ENCODE peak calls at places on chromosomes 16 and 17, in six cellular contexts. S, G, P, O, A and J are unnamed samples.

GRCh38 chr16:30903596-30903995 is 7.2 kb downstream of the CTF1 start:
- DNase-seq in A (peak), G (no peak), S (no peak), O (no peak), P (no peak), J (no peak)

GRCh38 chr16:66902648-66903543 is 15.8 kb downstream of the CDH16 start:
- DNase-seq in A (no peak), O (no peak), P (no peak), S (no peak), G (no peak), J (no peak)

GRCh38 chr16:920722-921121 is 50.1 kb downstream of the LMF1 start:
- DNase-seq in G (no peak), O (no peak), A (no peak), P (no peak), S (no peak), J (no peak)

GRCh38 chr17:45428954-45429337 is 3.7 kb downstream of the ARHGAP27 start:
- DNase-seq in S (no peak), P (no peak), O (no peak), G (no peak), A (no peak), J (no peak)

GRCh38 chr16:11255737-11256656 is at the start of gene SOCS1:
- DNase-seq in O (no peak), G (peak), S (peak), A (peak), P (peak), J (peak)

GRCh38 chr16:68668266-68668665 is 23.2 kb downstream of the CDH3 start:
- DNase-seq in O (no peak), S (no peak), P (no peak), G (no peak), A (no peak), J (no peak)

GRCh38 chr17:19288453-19288852 is 51.3 kb downstream of the EPN2 start:
- DNase-seq in G (no peak), A (no peak), S (no peak), P (no peak), O (no peak), J (no peak)

GRCh38 chr16:78705694-78706093 is 606.2 kb downstream of the WWOX start:
- DNase-seq in A (peak), O (peak), S (no peak), P (no peak), G (no peak), J (no peak)

GRCh38 chr16:66639091-66639885 is 34.8 kb downstream of the CMTM3 start:
- DNase-seq in G (no peak), A (no peak), S (no peak), O (no peak), P (no peak), J (no peak)

GRCh38 chr17:72439893-72440502 is 319.2 kb downstream of the SOX9 start:
- DNase-seq in G (no peak), O (no peak), A (no peak), P (no peak), S (no peak), J (no peak)

GRCh38 chr16:2039286-2040030 is 8.2 kb downstream of the NTHL1 start:
- DNase-seq in O (no peak), P (peak), S (no peak), A (peak), G (peak), J (peak)
- H3K27ac ChIP-seq in O (peak), P (peak), S (no peak), A (no peak), G (peak), J (peak)

GRCh38 chr16:54526087-54526486 is 239.5 kb upstream of the IRX3 start:
- DNase-seq in A (no peak), P (no peak), S (no peak), G (no peak), O (no peak), J (no peak)
- TF ChIP-seq POLR2AphosphoS5 in A (no peak), P (no peak), S (no peak), G (no peak), O (no peak), J (no peak)

DNA sequence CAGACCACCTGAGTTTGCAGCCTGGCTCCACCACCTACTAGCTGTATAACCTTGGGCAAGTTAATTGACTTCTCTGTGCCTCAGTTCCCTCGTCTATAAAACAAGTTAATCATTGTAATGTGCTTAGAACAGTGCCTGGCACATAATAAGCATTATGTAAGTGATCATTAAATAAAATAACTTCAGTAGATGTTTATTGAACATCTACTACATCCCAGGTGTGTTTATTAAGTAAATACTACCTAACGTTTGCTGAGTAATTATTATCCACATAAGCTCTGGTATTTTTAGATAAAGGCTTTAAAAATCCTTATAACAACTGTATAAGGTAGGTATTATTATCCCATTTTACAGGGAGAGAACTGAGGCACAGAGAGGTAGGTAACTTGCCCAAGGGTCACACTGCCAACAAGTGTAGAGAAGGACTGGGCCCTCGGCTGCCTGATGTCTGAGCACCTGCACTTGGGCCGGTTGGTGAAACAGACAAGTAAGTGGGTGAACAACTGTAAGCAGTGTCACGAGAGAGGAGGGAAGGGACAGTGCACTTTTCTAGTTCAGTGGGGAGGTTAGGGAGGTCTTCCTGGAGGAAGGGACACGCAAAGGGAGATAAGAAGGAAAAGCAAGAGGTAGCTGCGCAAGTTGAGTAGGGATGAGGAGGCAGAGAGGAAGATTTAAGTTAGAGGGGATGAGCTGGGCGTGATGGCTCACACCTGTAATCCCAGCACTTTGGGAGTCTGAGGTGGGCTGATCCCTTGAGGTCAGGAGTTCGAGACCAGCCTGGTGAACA is 4.6 kb downstream of the TNS4 start:
- DNase-seq in P (no peak), S (no peak), O (no peak), A (no peak), G (no peak), J (no peak)
- H3K27ac ChIP-seq in P (peak), S (no peak), O (no peak), A (no peak), G (peak), J (peak)

GRCh38 chr17:17606416-17607000 is 15.0 kb upstream of the PEMT start:
- DNase-seq in G (no peak), O (no peak), A (peak), S (no peak), P (no peak), J (no peak)

GRCh38 chr17:17605083-17605746 is 13.7 kb upstream of the PEMT start:
- DNase-seq in A (no peak), O (no peak), G (no peak), S (no peak), P (no peak), J (no peak)

GRCh38 chr17:17605747-17606083 is 14.2 kb upstream of the PEMT start:
- DNase-seq in P (no peak), A (no peak), G (no peak), O (no peak), S (no peak), J (no peak)

GRCh38 chr17:17612085-17613022 is 20.8 kb upstream of the PEMT start:
- DNase-seq in A (no peak), P (no peak), O (no peak), S (no peak), G (no peak), J (no peak)

GRCh38 chr17:17609121-17609520 is 17.6 kb upstream of the PEMT start:
- DNase-seq in O (no peak), A (no peak), G (no peak), S (no peak), P (no peak), J (no peak)
- TF ChIP-seq POLR2AphosphoS5 in O (no peak), A (no peak), G (no peak), S (no peak), P (no peak), J (no peak)

GRCh38 chr17:78539771-78540170 is 37.4 kb downstream of the DNAH17 start:
- DNase-seq in G (peak), O (no peak), S (no peak), A (no peak), P (no peak), J (no peak)
- H3K27ac ChIP-seq in G (no peak), O (no peak), S (no peak), A (no peak), P (no peak), J (no peak)

GRCh38 chr16:86396318-86396882 is 113.9 kb upstream of the FOXF1 start:
- DNase-seq in S (no peak), O (no peak), G (no peak), A (no peak), P (no peak), J (peak)
- TF ChIP-seq POLR2AphosphoS5 in S (no peak), O (no peak), G (no peak), A (no peak), P (no peak), J (peak)

GRCh38 chr16:70730944-70731343 is 45.1 kb upstream of the MTSS2 start:
- DNase-seq in G (no peak), P (no peak), S (no peak), A (no peak), O (no peak), J (no peak)

GRCh38 chr16:70726869-70727494 is 41.1 kb upstream of the MTSS2 start:
- DNase-seq in S (no peak), G (no peak), P (no peak), A (no peak), O (no peak), J (no peak)

GRCh38 chr16:70730016-70730415 is 44.2 kb upstream of the MTSS2 start:
- DNase-seq in P (no peak), O (no peak), G (no peak), A (no peak), S (no peak), J (no peak)

GRCh38 chr16:70728145-70728544 is 42.3 kb upstream of the MTSS2 start:
- DNase-seq in P (no peak), G (no peak), O (no peak), S (no peak), A (no peak), J (no peak)

DNA sequence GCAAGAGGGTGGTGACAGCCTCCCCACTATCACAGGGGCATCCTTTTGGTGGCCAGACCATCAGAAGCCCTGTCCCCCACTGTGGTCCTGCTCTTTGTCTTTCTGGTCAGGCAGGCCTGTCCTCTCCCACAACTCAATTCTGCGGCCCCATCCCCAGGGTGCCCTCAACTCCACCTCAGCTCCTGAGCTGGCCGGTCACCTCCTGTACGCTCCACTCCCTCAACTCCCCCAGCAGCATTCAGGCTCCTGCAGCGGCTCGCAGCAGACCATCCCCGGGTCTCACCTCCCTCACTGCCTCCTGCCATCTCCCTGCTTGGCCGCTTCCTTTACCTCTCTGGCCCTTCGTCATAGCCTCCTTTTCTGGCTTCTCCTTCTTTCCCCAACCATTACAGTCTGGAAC is 43.4 kb upstream of the MTSS2 start:
- DNase-seq in P (no peak), G (no peak), O (no peak), S (no peak), A (no peak), J (no peak)
- H3K27ac ChIP-seq in P (no peak), G (no peak), O (no peak), S (no peak), A (no peak), J (no peak)